ENCODE peak calls at places on chromosomes 7 and 10, in seven cellular contexts. T is CD4-positive, CD25-positive, alpha-beta regulatory T cell; K is IMR-90; O is CD8-positive, alpha-beta T cell; C is HepG2; Q is fibroblast of pulmonary artery; Z is PC-3. U is an unnamed sample.

GRCh38 chr7:32074787-32075570 is 4.8 kb upstream of the PDE1C start:
- DNase-seq in Q (no peak), C (no peak), K (no peak), Z (no peak), T (no peak), O (no peak), U (no peak)

GRCh38 chr10:120927352-120927751 is 76.2 kb downstream of the WDR11 start:
- DNase-seq in K (no peak), Q (no peak), T (no peak), C (no peak), Z (no peak), O (no peak), U (no peak)

GRCh38 chr7:76300210-76300731 is 2.2 kb upstream of the HSPB1 start:
- DNase-seq in Z (peak; percentile 89), C (peak; percentile 76), O (no peak), Q (peak; percentile 75), T (no peak), K (peak; percentile 82), U (no peak)

GRCh38 chr7:150627959-150628358 is 4.2 kb downstream of the GIMAP6 start:
- DNase-seq in Z (no peak), C (no peak), K (no peak), O (no peak), Q (no peak), T (no peak), U (no peak)

GRCh38 chr10:71782917-71783490 is 9.7 kb upstream of the VSIR start:
- DNase-seq in K (no peak), O (no peak), Q (no peak), C (no peak), Z (no peak), T (no peak), U (no peak)

GRCh38 chr10:104037261-104037951 is 48.3 kb downstream of the COL17A1 start:
- DNase-seq in T (no peak), C (no peak), Q (no peak), Z (no peak), O (peak; percentile 31), K (no peak), U (no peak)

GRCh38 chr10:78462728-78463228 is 429.1 kb downstream of the RPS24 start:
- DNase-seq in K (peak; percentile 47), O (peak; percentile 29), Q (no peak), Z (peak; percentile 78), C (no peak), T (no peak), U (no peak)

GRCh38 chr10:21507066-21507669 is 18.3 kb downstream of the SKIDA1 start:
- DNase-seq in C (no peak), Z (no peak), O (no peak), Q (no peak), K (no peak), T (no peak), U (no peak)

GRCh38 chr10:95841711-95842498 is 65.9 kb upstream of the CC2D2B start:
- DNase-seq in Z (peak; percentile 72), O (no peak), T (peak; percentile 86), K (peak; percentile 66), Q (peak; percentile 87), C (peak; percentile 57), U (peak; percentile 63)

GRCh38 chr10:28211759-28212158 is 91.1 kb downstream of the MPP7 start:
- DNase-seq in Z (no peak), T (no peak), K (no peak), C (no peak), O (no peak), Q (no peak), U (no peak)

DNA sequence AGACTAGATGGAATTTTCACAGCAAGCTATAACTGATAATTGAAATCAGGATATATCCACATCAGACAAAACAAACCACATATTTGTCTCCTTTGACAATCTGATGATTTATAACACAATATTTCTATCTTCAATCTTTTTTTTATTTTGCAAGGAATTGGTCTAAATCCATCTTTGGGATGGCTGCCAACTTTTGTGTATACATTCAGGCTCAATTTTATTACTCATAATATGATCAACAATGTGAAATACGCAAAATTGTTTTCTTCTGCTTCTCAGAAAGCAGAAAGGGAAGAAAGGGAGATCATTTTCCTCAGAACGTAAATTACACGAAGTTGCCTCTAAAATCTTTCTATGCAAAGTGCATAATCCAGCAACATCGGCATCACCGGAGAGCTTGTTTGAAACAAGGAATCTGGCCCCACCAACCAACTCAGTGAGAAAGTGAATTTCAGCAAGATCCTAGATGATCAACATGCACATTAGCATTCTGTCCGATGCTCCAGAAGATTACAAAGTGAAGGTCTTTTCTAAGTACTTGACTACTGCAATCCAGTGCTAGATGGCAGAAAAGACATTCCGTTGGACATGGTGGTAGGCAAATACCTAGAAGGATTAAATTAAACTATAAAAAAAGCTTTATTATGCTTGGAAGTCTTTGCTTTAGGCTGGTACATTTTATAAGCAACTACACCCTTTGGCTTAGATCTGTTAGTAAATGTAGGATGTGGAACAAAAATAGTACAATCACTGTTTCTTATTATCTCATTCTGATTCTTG is 126.3 kb upstream of the RSU1 start:
- DNase-seq in K (no peak), T (no peak), O (no peak), Z (no peak), C (no peak), Q (peak; percentile 28), U (no peak)
- H3K4me3 ChIP-seq in K (no peak overlapping the region), T (no peak overlapping the region), O (no peak overlapping the region), Z (no peak overlapping the region), C (no peak overlapping the region), Q (no peak overlapping the region), U (no peak overlapping the region)

GRCh38 chr7:378041-378420 is 88.1 kb downstream of the FOXL3 start:
- DNase-seq in Q (no peak), T (no peak), Z (no peak), K (no peak), C (no peak), O (no peak), U (no peak)

GRCh38 chr7:380226-380550 is 90.2 kb downstream of the FOXL3 start:
- DNase-seq in O (no peak), K (no peak), T (no peak), Q (no peak), C (no peak), Z (no peak), U (no peak)

GRCh38 chr7:377069-378040 is 87.4 kb downstream of the FOXL3 start:
- DNase-seq in O (no peak), Q (no peak), C (no peak), T (no peak), K (no peak), Z (no peak), U (no peak)

GRCh38 chr7:379456-380225 is 89.7 kb downstream of the FOXL3 start:
- DNase-seq in T (no peak), Q (no peak), C (no peak), K (no peak), O (peak; percentile 49), Z (no peak), U (no peak)

GRCh38 chr7:378551-379455 is 88.8 kb downstream of the FOXL3 start:
- DNase-seq in C (no peak), O (peak; percentile 47), Z (no peak), Q (no peak), T (no peak), K (no peak), U (no peak)
- H3K4me3 ChIP-seq in C (no peak overlapping the region), O (no peak overlapping the region), Z (no peak overlapping the region), Q (no peak overlapping the region), T (no peak overlapping the region), K (no peak overlapping the region), U (no peak overlapping the region)

GRCh38 chr7:43076606-43077005 is 35.8 kb upstream of the HECW1 start:
- DNase-seq in K (no peak), C (no peak), Z (no peak), O (no peak), Q (no peak), T (no peak), U (no peak)

GRCh38 chr7:43076189-43076605 is 36.2 kb upstream of the HECW1 start:
- DNase-seq in C (no peak), Z (no peak), Q (peak; percentile 5), K (peak; percentile 2), O (no peak), T (peak; percentile 25), U (peak; percentile 93)

GRCh38 chr7:43077285-43077684 is 35.2 kb upstream of the HECW1 start:
- DNase-seq in C (no peak), O (no peak), K (no peak), T (no peak), Z (no peak), Q (no peak), U (no peak)

GRCh38 chr7:43071604-43072003 is 40.8 kb upstream of the HECW1 start:
- DNase-seq in Q (peak; percentile 22), O (no peak), C (no peak), T (peak; percentile 11), Z (peak; percentile 25), K (peak; percentile 1), U (peak; percentile 37)

GRCh38 chr7:43072530-43072929 is 39.9 kb upstream of the HECW1 start:
- DNase-seq in C (no peak), Q (peak; percentile 51), Z (no peak), O (no peak), K (no peak), T (no peak), U (peak; percentile 77)
- H3K4me3 ChIP-seq in C (no peak overlapping the region), Q (no peak overlapping the region), Z (no peak overlapping the region), O (no peak overlapping the region), K (no peak overlapping the region), T (peak overlapping the region; percentile 26), U (peak overlapping the region; percentile 21)

GRCh38 chr10:124592101-124592500 is 130.5 kb downstream of the LHPP start:
- DNase-seq in K (no peak), O (no peak), Q (no peak), C (no peak), Z (no peak), T (no peak), U (no peak)

GRCh38 chr10:124588736-124589451 is 127.3 kb downstream of the LHPP start:
- DNase-seq in Z (peak; percentile 8), C (peak; percentile 15), K (peak; percentile 28), Q (peak; percentile 45), T (no peak), O (no peak), U (no peak)

GRCh38 chr10:124591123-124591495 is 129.5 kb downstream of the LHPP start:
- DNase-seq in C (no peak), O (no peak), K (no peak), Z (no peak), T (no peak), Q (no peak), U (no peak)

GRCh38 chr10:124589491-124590006 is 127.9 kb downstream of the LHPP start:
- DNase-seq in T (no peak), K (no peak), Z (no peak), O (no peak), Q (peak; percentile 30), C (peak; percentile 76), U (no peak)

DNA sequence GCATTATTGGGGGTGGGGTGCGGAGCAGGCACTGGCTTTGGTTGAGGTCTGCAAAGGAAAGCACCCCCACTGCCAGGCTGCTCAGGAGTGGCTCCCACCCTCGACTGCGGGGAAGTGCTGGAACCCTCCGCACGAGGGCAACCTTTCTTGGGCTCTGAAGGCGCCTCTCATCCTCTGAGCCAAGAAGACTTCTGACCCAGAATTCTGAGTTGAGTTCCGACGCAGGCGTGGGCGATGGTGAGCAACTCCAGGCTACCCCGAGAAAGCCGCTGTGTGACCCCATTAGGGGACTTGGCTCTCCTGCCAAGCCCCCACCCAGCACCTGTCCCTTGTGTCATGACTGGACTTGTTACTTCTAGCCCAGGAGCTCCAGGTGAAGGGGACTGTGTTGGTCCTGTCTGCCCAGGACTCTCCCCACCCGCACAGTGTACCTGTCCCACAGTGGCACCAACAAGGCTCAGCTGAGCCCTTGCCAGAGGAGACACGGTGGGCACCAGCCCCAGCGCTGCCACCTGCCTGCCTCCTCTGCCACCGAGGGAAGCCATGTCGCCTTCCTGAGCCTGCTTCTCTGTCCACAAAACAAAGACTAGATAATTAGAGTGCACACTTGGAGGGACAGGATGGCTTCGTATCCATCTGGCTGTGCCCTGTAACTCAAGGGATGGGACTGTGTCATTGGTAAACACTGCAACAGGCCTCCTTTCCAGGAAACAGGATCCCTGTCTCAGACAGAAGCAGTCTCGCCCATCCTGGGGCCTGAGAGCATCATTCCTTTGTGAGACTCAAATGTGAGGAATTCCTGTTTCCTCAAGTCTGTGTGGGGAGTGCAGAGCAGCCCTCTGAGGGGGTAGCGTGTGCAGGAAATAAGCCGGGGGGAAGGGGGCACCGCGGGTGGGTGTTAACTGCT is 128.8 kb downstream of the LHPP start:
- DNase-seq in O (no peak), Z (no peak), T (no peak), Q (no peak), K (no peak), C (no peak), U (no peak)
- H3K4me3 ChIP-seq in O (no peak overlapping the region), Z (no peak overlapping the region), T (no peak overlapping the region), Q (no peak overlapping the region), K (no peak overlapping the region), C (no peak overlapping the region), U (no peak overlapping the region)